ENCODE peak calls at places on chromosomes 12 and 14, in seven cellular contexts. One of them, this sample, is unnamed.

GRCh38 chr14:90728951-90729350 is 87.3 kb downstream of the TTC7B start:
- DNase-seq in activated CD8-positive, alpha-beta T cell treated with anti-CD3 and anti-CD28 coated beads for 36 hours: no peak
- DNase-seq in naive thymus-derived CD8-positive, alpha-beta T cell: no peak
- DNase-seq in A549: no peak
- DNase-seq in activated CD4-positive, alpha-beta memory T cell treated with anti-CD3 and anti-CD28 coated beads, Interleukin-2, amount 10 ng/mL, durations not matched to agents 7 days and 5 days: no peak
- DNase-seq in GM12864: no peak
- DNase-seq in T follicular helper cell: no peak
- DNase-seq in this sample: no peak

GRCh38 chr12:4270670-4271432 is 2.7 kb upstream of the CCND2 start:
- DNase-seq in naive thymus-derived CD8-positive, alpha-beta T cell: no peak
- DNase-seq in GM12864: no peak
- DNase-seq in activated CD8-positive, alpha-beta T cell treated with anti-CD3 and anti-CD28 coated beads for 36 hours: peak
- DNase-seq in A549: no peak
- DNase-seq in T follicular helper cell: no peak
- DNase-seq in activated CD4-positive, alpha-beta memory T cell treated with anti-CD3 and anti-CD28 coated beads, Interleukin-2, amount 10 ng/mL, durations not matched to agents 7 days and 5 days: peak
- DNase-seq in this sample: peak

GRCh38 chr14:33569844-33570716 is 380.8 kb downstream of the EGLN3 start:
- DNase-seq in activated CD8-positive, alpha-beta T cell treated with anti-CD3 and anti-CD28 coated beads for 36 hours: no peak
- DNase-seq in T follicular helper cell: no peak
- DNase-seq in naive thymus-derived CD8-positive, alpha-beta T cell: no peak
- DNase-seq in GM12864: no peak
- DNase-seq in activated CD4-positive, alpha-beta memory T cell treated with anti-CD3 and anti-CD28 coated beads, Interleukin-2, amount 10 ng/mL, durations not matched to agents 7 days and 5 days: no peak
- DNase-seq in A549: no peak
- DNase-seq in this sample: peak

GRCh38 chr12:122096591-122097149 is 18.1 kb downstream of the MLXIP start:
- DNase-seq in naive thymus-derived CD8-positive, alpha-beta T cell: no peak
- DNase-seq in T follicular helper cell: no peak
- DNase-seq in GM12864: no peak
- DNase-seq in activated CD4-positive, alpha-beta memory T cell treated with anti-CD3 and anti-CD28 coated beads, Interleukin-2, amount 10 ng/mL, durations not matched to agents 7 days and 5 days: no peak
- DNase-seq in A549: no peak
- DNase-seq in activated CD8-positive, alpha-beta T cell treated with anti-CD3 and anti-CD28 coated beads for 36 hours: no peak
- DNase-seq in this sample: peak

GRCh38 chr12:102369876-102370275 is 110.5 kb downstream of the IGF1 start:
- DNase-seq in A549: no peak
- DNase-seq in activated CD4-positive, alpha-beta memory T cell treated with anti-CD3 and anti-CD28 coated beads, Interleukin-2, amount 10 ng/mL, durations not matched to agents 7 days and 5 days: no peak
- DNase-seq in naive thymus-derived CD8-positive, alpha-beta T cell: no peak
- DNase-seq in T follicular helper cell: no peak
- DNase-seq in activated CD8-positive, alpha-beta T cell treated with anti-CD3 and anti-CD28 coated beads for 36 hours: no peak
- DNase-seq in GM12864: no peak
- DNase-seq in this sample: no peak

GRCh38 chr14:76828339-76829015 is 2.3 kb downstream of the LRRC74A start:
- DNase-seq in naive thymus-derived CD8-positive, alpha-beta T cell: no peak
- DNase-seq in A549: no peak
- DNase-seq in T follicular helper cell: no peak
- DNase-seq in activated CD4-positive, alpha-beta memory T cell treated with anti-CD3 and anti-CD28 coated beads, Interleukin-2, amount 10 ng/mL, durations not matched to agents 7 days and 5 days: no peak
- DNase-seq in activated CD8-positive, alpha-beta T cell treated with anti-CD3 and anti-CD28 coated beads for 36 hours: no peak
- DNase-seq in GM12864: no peak
- DNase-seq in this sample: no peak

GRCh38 chr14:73231874-73232851 is 5.1 kb upstream of the PAPLN start:
- DNase-seq in activated CD8-positive, alpha-beta T cell treated with anti-CD3 and anti-CD28 coated beads for 36 hours: peak
- DNase-seq in naive thymus-derived CD8-positive, alpha-beta T cell: no peak
- DNase-seq in A549: peak
- DNase-seq in GM12864: no peak
- DNase-seq in activated CD4-positive, alpha-beta memory T cell treated with anti-CD3 and anti-CD28 coated beads, Interleukin-2, amount 10 ng/mL, durations not matched to agents 7 days and 5 days: no peak
- DNase-seq in T follicular helper cell: no peak
- DNase-seq in this sample: no peak

GRCh38 chr14:61213116-61213720 is 67.9 kb downstream of the TMEM30B start:
- DNase-seq in activated CD8-positive, alpha-beta T cell treated with anti-CD3 and anti-CD28 coated beads for 36 hours: no peak
- DNase-seq in A549: no peak
- DNase-seq in activated CD4-positive, alpha-beta memory T cell treated with anti-CD3 and anti-CD28 coated beads, Interleukin-2, amount 10 ng/mL, durations not matched to agents 7 days and 5 days: no peak
- DNase-seq in naive thymus-derived CD8-positive, alpha-beta T cell: no peak
- DNase-seq in GM12864: no peak
- DNase-seq in T follicular helper cell: no peak
- DNase-seq in this sample: peak

GRCh38 chr14:101383737-101384338 is 177.5 kb upstream of the DIO3 start:
- DNase-seq in naive thymus-derived CD8-positive, alpha-beta T cell: no peak
- DNase-seq in GM12864: no peak
- DNase-seq in T follicular helper cell: no peak
- DNase-seq in A549: no peak
- DNase-seq in activated CD4-positive, alpha-beta memory T cell treated with anti-CD3 and anti-CD28 coated beads, Interleukin-2, amount 10 ng/mL, durations not matched to agents 7 days and 5 days: no peak
- DNase-seq in activated CD8-positive, alpha-beta T cell treated with anti-CD3 and anti-CD28 coated beads for 36 hours: no peak
- DNase-seq in this sample: no peak

GRCh38 chr14:77039285-77040058 is 11.0 kb upstream of the IRF2BPL start:
- DNase-seq in activated CD4-positive, alpha-beta memory T cell treated with anti-CD3 and anti-CD28 coated beads, Interleukin-2, amount 10 ng/mL, durations not matched to agents 7 days and 5 days: no peak
- DNase-seq in T follicular helper cell: no peak
- DNase-seq in A549: no peak
- DNase-seq in naive thymus-derived CD8-positive, alpha-beta T cell: no peak
- DNase-seq in activated CD8-positive, alpha-beta T cell treated with anti-CD3 and anti-CD28 coated beads for 36 hours: no peak
- DNase-seq in GM12864: no peak
- DNase-seq in this sample: no peak

GRCh38 chr12:53182836-53183235 is 2.1 kb upstream of the CSAD start:
- DNase-seq in activated CD8-positive, alpha-beta T cell treated with anti-CD3 and anti-CD28 coated beads for 36 hours: no peak
- DNase-seq in GM12864: no peak
- DNase-seq in T follicular helper cell: no peak
- DNase-seq in naive thymus-derived CD8-positive, alpha-beta T cell: no peak
- DNase-seq in A549: no peak
- DNase-seq in activated CD4-positive, alpha-beta memory T cell treated with anti-CD3 and anti-CD28 coated beads, Interleukin-2, amount 10 ng/mL, durations not matched to agents 7 days and 5 days: peak
- DNase-seq in this sample: peak

GRCh38 chr14:87133073-87133815 is 859.7 kb downstream of the GALC start:
- DNase-seq in GM12864: no peak
- DNase-seq in T follicular helper cell: no peak
- DNase-seq in activated CD4-positive, alpha-beta memory T cell treated with anti-CD3 and anti-CD28 coated beads, Interleukin-2, amount 10 ng/mL, durations not matched to agents 7 days and 5 days: no peak
- DNase-seq in activated CD8-positive, alpha-beta T cell treated with anti-CD3 and anti-CD28 coated beads for 36 hours: no peak
- DNase-seq in naive thymus-derived CD8-positive, alpha-beta T cell: no peak
- DNase-seq in A549: no peak
- DNase-seq in this sample: peak

GRCh38 chr12:22103418-22103817 is 57.4 kb downstream of the CMAS start:
- DNase-seq in activated CD4-positive, alpha-beta memory T cell treated with anti-CD3 and anti-CD28 coated beads, Interleukin-2, amount 10 ng/mL, durations not matched to agents 7 days and 5 days: no peak
- DNase-seq in naive thymus-derived CD8-positive, alpha-beta T cell: no peak
- DNase-seq in GM12864: no peak
- DNase-seq in activated CD8-positive, alpha-beta T cell treated with anti-CD3 and anti-CD28 coated beads for 36 hours: no peak
- DNase-seq in T follicular helper cell: no peak
- DNase-seq in A549: no peak
- DNase-seq in this sample: no peak